ENCODE peak calls at places on chromosomes 4 and X, in five cellular contexts. T is GM23248, D is MM.1S, E is SK-N-SH, U is GM23338. S is an unnamed sample.

GRCh38 chrX:23118890-23119527 is 119.2 kb downstream of the DDX53 start:
- DNase-seq in T (no peak), E (no peak), U (peak; percentile 8), D (no peak), S (no peak)

GRCh38 chr4:39514888-39515401 is 12.3 kb downstream of the UGDH start:
- DNase-seq in U (no peak), D (no peak), T (peak; percentile 38), E (no peak), S (peak; percentile 97)

GRCh38 chr4:78331965-78332364 is 219.6 kb upstream of the ANXA3 start:
- DNase-seq in D (no peak), U (peak; percentile 39), T (no peak), E (no peak), S (no peak)

GRCh38 chr4:66169341-66169740 is 499.1 kb upstream of the EPHA5 start:
- DNase-seq in T (peak; percentile 16), U (peak; percentile 74), E (peak; percentile 1), D (no peak), S (no peak)

GRCh38 chr4:138005486-138005885 is 236.7 kb downstream of the SLC7A11 start:
- DNase-seq in U (no peak), T (no peak), E (no peak), D (no peak), S (no peak)

GRCh38 chrX:146614693-146615524 is 194.7 kb upstream of the CXorf51B start:
- DNase-seq in U (no peak), E (no peak), T (no peak), D (no peak), S (no peak)

GRCh38 chr4:145732895-145733880 is 53.2 kb downstream of the C4orf51 start:
- DNase-seq in D (peak; percentile 89), T (peak; percentile 99), E (peak; percentile 96), U (peak; percentile 98), S (peak; percentile 75)

GRCh38 chr4:5660185-5660584 is 48.2 kb downstream of the EVC2 start:
- DNase-seq in D (no peak), T (peak; percentile 49), E (no peak), U (no peak), S (no peak)

GRCh38 chr4:139666735-139667266 is 1.2 kb downstream of the MGST2 start:
- DNase-seq in D (no peak), E (no peak), U (peak; percentile 30), T (no peak), S (peak; percentile 53)

GRCh38 chr4:189265515-189265914 is 675.2 kb upstream of the FRG1 start:
- DNase-seq in E (no peak), U (peak; percentile 21), T (no peak), D (no peak), S (no peak)

GRCh38 chr4:83010111-83010521 is 507 bp downstream of the LIN54 start:
- DNase-seq in D (peak; percentile 30), E (no peak), T (peak; percentile 77), U (peak; percentile 51), S (peak; percentile 36)

GRCh38 chr4:118177121-118177520 is 142.8 kb downstream of the NDST3 start:
- DNase-seq in E (no peak), U (no peak), D (no peak), T (peak; percentile 50), S (no peak)

GRCh38 chr4:92182736-92183407 is 120.9 kb upstream of the GRID2 start:
- DNase-seq in E (peak; percentile 3), U (no peak), T (no peak), D (no peak), S (no peak)

GRCh38 chr4:147453561-147454141 is 27.2 kb upstream of the EDNRA start:
- DNase-seq in E (no peak), D (no peak), U (peak; percentile 32), T (peak; percentile 10), S (no peak)

GRCh38 chr4:108512615-108513505 is 107.5 kb upstream of the RPL34 start:
- DNase-seq in T (peak; percentile 37), D (no peak), E (peak; percentile 34), U (peak; percentile 69), S (no peak)

GRCh38 chr4:184385705-184386141 is 88.6 kb downstream of the IRF2 start:
- DNase-seq in D (peak; percentile 19), T (no peak), U (peak; percentile 42), E (no peak), S (no peak)

GRCh38 chr4:82667761-82668505 is 106.1 kb upstream of the TMEM150C start:
- DNase-seq in E (no peak), T (no peak), U (peak; percentile 34), D (no peak), S (no peak)

GRCh38 chr4:170529760-170530440 is 440.1 kb upstream of the AADAT start:
- DNase-seq in D (no peak), E (no peak), U (no peak), T (no peak), S (no peak)

GRCh38 chr4:118018381-118018780 is 15.9 kb upstream of the NDST3 start:
- DNase-seq in E (no peak), T (no peak), D (no peak), U (no peak), S (no peak)

GRCh38 chr4:150820409-150820808 is 194.7 kb downstream of the LRBA start:
- DNase-seq in D (no peak), U (no peak), T (no peak), E (no peak), S (no peak)

GRCh38 chrX:47235691-47236103 is 2.9 kb downstream of the USP11 start:
- DNase-seq in D (no peak), E (no peak), T (no peak), U (no peak), S (no peak)

GRCh38 chr4:59936566-59936965 is 1263.6 kb upstream of the ADGRL3 start:
- DNase-seq in E (no peak), T (no peak), D (no peak), U (no peak), S (no peak)

GRCh38 chrX:13721819-13722527 is 12.4 kb downstream of the TRAPPC2 start:
- DNase-seq in U (no peak), E (no peak), T (peak; percentile 47), D (no peak), S (peak; percentile 85)

GRCh38 chr4:42344749-42345148 is 52.5 kb upstream of the SHISA3 start:
- DNase-seq in T (no peak), U (no peak), E (no peak), D (no peak), S (no peak)

GRCh38 chrX:123424546-123424945 is 240.5 kb downstream of the GRIA3 start:
- DNase-seq in E (no peak), U (no peak), T (peak; percentile 78), D (no peak), S (no peak)

GRCh38 chr4:13562876-13563275 is 18.6 kb upstream of the NKX3-2 start:
- DNase-seq in T (no peak), U (no peak), E (no peak), D (no peak), S (no peak)

GRCh38 chr4:158450741-158451140 is 70.9 kb upstream of the RXFP1 start:
- DNase-seq in U (no peak), D (no peak), T (peak; percentile 53), E (no peak), S (no peak)

GRCh38 chr4:77927991-77928925 is 65.6 kb downstream of the MRPL1 start:
- DNase-seq in T (peak; percentile 33), U (no peak), D (no peak), E (no peak), S (no peak)

GRCh38 chrX:24842486-24842885 is 148.8 kb downstream of the POLA1 start:
- DNase-seq in E (no peak), U (no peak), D (no peak), T (no peak), S (no peak)

GRCh38 chr4:159979953-159980352 is 877.1 kb downstream of the RAPGEF2 start:
- DNase-seq in U (no peak), D (no peak), T (no peak), E (no peak), S (no peak)

GRCh38 chr4:56752985-56753384 is 68.5 kb downstream of the SPINK2 start:
- DNase-seq in D (no peak), E (no peak), U (no peak), T (no peak), S (peak; percentile 69)

GRCh38 chr4:147749811-147750321 is 18.0 kb downstream of the ARHGAP10 start:
- DNase-seq in E (no peak), T (no peak), D (no peak), U (no peak), S (no peak)

GRCh38 chr4:77104405-77105292 is 28.9 kb upstream of the CCNI start:
- DNase-seq in D (no peak), T (peak; percentile 47), E (no peak), U (no peak), S (peak; percentile 36)

DNA sequence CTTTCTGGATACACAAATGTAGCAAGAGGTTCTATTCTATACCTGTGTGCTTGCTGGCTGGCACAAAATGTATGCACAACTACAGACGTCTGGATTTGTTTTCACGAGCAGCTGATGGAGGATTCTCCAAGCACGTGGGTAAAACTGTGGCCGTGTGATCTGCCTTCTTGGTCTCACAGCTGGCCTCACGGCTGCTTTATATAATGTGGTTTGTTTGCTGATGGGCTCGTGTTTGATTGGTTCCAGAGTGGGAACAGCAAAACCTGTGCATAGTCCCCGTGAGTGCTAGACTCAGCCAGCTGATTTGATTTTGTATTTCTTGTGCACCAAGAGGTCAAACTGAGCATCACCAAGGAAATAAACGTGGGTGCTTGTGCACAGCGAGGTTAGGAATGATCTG is 262.6 kb upstream of the RPS6KA3 start:
- DNase-seq in E (no peak), T (no peak), U (no peak), D (no peak), S (no peak)
- H3K4me2 ChIP-seq in E (no peak overlapping the region), T (no peak overlapping the region), U (no peak overlapping the region), D (no peak overlapping the region), S (no peak overlapping the region)

DNA sequence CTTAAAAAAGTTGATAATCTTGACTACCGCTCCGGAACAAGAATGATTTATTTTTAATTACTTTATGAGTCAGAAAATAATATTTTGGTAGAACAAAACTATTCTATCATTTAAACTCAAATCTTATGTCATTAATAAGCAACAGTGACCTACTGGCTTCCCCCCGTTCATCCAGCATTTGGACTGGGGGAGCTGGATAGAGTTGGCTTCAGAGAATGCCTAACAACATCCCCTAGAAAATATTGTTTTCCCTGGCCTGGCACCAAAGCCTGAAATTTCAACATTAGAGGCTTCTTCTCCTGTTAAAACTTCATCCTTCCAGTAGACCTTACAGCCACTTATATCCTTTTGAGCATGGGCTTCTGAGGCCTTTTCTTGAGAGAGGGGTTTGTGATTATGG is 55.7 kb upstream of the PDLIM3 start:
- DNase-seq in U (no peak), E (no peak), T (no peak), D (no peak), S (no peak)
- H3F3A ChIP-seq in U (peaks cover 7% of the 10 kb centered on the region), E (no peaks in the 10 kb centered on the region), T (no peaks in the 10 kb centered on the region), D (peaks cover 28% of the 10 kb centered on the region), S (no peaks in the 10 kb centered on the region)

GRCh38 chrX:40005290-40006011 is 92.3 kb downstream of the BCOR start:
- DNase-seq in E (no peak), T (no peak), D (no peak), U (peak; percentile 9), S (no peak)
- H3K4me2 ChIP-seq in E (no peak overlapping the region), T (no peak overlapping the region), D (peak overlapping the region; percentile 63), U (peak overlapping the region; percentile 81), S (no peak overlapping the region)

GRCh38 chr4:1907848-1908525 is 36.8 kb downstream of the NSD2 start:
- DNase-seq in U (no peak), D (no peak), T (no peak), E (no peak), S (no peak)

DNA sequence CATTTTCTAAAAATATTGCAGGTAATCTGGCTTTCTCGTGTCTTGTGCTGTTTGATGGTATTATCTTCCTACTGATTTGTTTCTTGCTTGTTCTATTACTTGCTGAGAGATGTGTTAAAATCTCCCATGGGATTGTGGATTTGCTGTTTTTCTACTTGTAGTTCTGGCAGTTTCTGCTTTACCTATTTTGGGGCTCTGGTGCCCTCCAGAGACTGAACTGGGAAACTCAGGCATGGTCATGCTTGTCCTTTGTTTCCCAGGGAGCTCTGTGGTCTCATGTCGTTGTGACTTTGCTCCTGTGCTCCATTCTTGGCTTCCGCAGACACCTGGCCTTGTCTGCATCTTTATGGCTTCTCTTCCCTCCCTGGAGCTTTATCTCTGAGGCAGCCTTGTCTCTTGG is 39.5 kb downstream of the NSD2 start:
- DNase-seq in E (peak; percentile 61), D (peak; percentile 24), U (peak; percentile 88), T (peak; percentile 72), S (no peak)
- H3F3A ChIP-seq in E (peaks cover 28% of the 10 kb centered on the region), D (no peaks in the 10 kb centered on the region), U (peaks cover 5% of the 10 kb centered on the region), T (peaks cover 7% of the 10 kb centered on the region), S (peaks cover 13% of the 10 kb centered on the region)